ENCODE peak calls at places on chromosome 6, in nine cellular contexts. One of them, this sample, is unnamed.
A peak's percentile ranks its signal among the peaks of the same experiment; 100 is the strongest.

GRCh38 chr6:3259491-3259958 is 778 bp downstream of the PSMG4 start:
- DNase-seq in HepG2: peak; percentile 36
- DNase-seq in naive thymus-derived CD4-positive, alpha-beta T cell: peak; percentile 38
- DNase-seq in coronary artery: no peak
- DNase-seq in H1: no peak
- DNase-seq in CD4-positive, alpha-beta memory T cell: no peak
- DNase-seq in AG04450: no peak
- DNase-seq in left lung: no peak
- DNase-seq in osteoblast: peak; percentile 90
- DNase-seq in this sample: peak; percentile 33

GRCh38 chr6:84553527-84553926 is 210.9 kb downstream of the TBX18 start:
- DNase-seq in HepG2: no peak
- DNase-seq in naive thymus-derived CD4-positive, alpha-beta T cell: no peak
- DNase-seq in coronary artery: no peak
- DNase-seq in H1: no peak
- DNase-seq in CD4-positive, alpha-beta memory T cell: no peak
- DNase-seq in AG04450: no peak
- DNase-seq in left lung: no peak
- DNase-seq in osteoblast: no peak
- DNase-seq in this sample: no peak

GRCh38 chr6:89562114-89562815 is 76.3 kb downstream of the LYRM2 start:
- DNase-seq in HepG2: no peak
- DNase-seq in naive thymus-derived CD4-positive, alpha-beta T cell: no peak
- DNase-seq in coronary artery: no peak
- DNase-seq in H1: no peak
- DNase-seq in CD4-positive, alpha-beta memory T cell: no peak
- DNase-seq in AG04450: no peak
- DNase-seq in left lung: no peak
- DNase-seq in osteoblast: no peak
- DNase-seq in this sample: peak; percentile 26

GRCh38 chr6:112298816-112299281 is 44.5 kb upstream of the LAMA4 start:
- DNase-seq in HepG2: no peak
- DNase-seq in naive thymus-derived CD4-positive, alpha-beta T cell: no peak
- DNase-seq in coronary artery: no peak
- DNase-seq in H1: no peak
- DNase-seq in CD4-positive, alpha-beta memory T cell: no peak
- DNase-seq in AG04450: peak; percentile 45
- DNase-seq in left lung: no peak
- DNase-seq in osteoblast: no peak
- DNase-seq in this sample: no peak

GRCh38 chr6:2765166-2765895 is at the start of gene WRNIP1:
- DNase-seq in HepG2: peak; percentile 99
- DNase-seq in naive thymus-derived CD4-positive, alpha-beta T cell: peak; percentile 96
- DNase-seq in coronary artery: peak; percentile 100
- DNase-seq in H1: peak; percentile 95
- DNase-seq in CD4-positive, alpha-beta memory T cell: peak; percentile 95
- DNase-seq in AG04450: peak; percentile 98
- DNase-seq in left lung: peak; percentile 100
- DNase-seq in osteoblast: peak; percentile 100
- DNase-seq in this sample: peak; percentile 98

GRCh38 chr6:14147891-14148290 is 30.3 kb downstream of the CD83 start:
- DNase-seq in HepG2: no peak
- DNase-seq in naive thymus-derived CD4-positive, alpha-beta T cell: no peak
- DNase-seq in coronary artery: no peak
- DNase-seq in H1: no peak
- DNase-seq in CD4-positive, alpha-beta memory T cell: no peak
- DNase-seq in AG04450: no peak
- DNase-seq in left lung: no peak
- DNase-seq in osteoblast: no peak
- DNase-seq in this sample: no peak

GRCh38 chr6:16918586-16918985 is 157.3 kb upstream of the ATXN1 start:
- DNase-seq in HepG2: no peak
- DNase-seq in naive thymus-derived CD4-positive, alpha-beta T cell: no peak
- DNase-seq in coronary artery: no peak
- DNase-seq in H1: no peak
- DNase-seq in CD4-positive, alpha-beta memory T cell: no peak
- DNase-seq in AG04450: no peak
- DNase-seq in left lung: no peak
- DNase-seq in osteoblast: no peak
- DNase-seq in this sample: no peak

GRCh38 chr6:128723667-128724066 is 159.3 kb upstream of the LAMA2 start:
- DNase-seq in HepG2: no peak
- DNase-seq in naive thymus-derived CD4-positive, alpha-beta T cell: no peak
- DNase-seq in coronary artery: no peak
- DNase-seq in H1: no peak
- DNase-seq in CD4-positive, alpha-beta memory T cell: no peak
- DNase-seq in AG04450: peak; percentile 56
- DNase-seq in left lung: no peak
- DNase-seq in osteoblast: no peak
- DNase-seq in this sample: no peak

GRCh38 chr6:166382933-166383816 is at the start of gene MPC1:
- DNase-seq in HepG2: peak; percentile 94
- DNase-seq in naive thymus-derived CD4-positive, alpha-beta T cell: peak; percentile 94
- DNase-seq in coronary artery: peak; percentile 98
- DNase-seq in H1: peak; percentile 88
- DNase-seq in CD4-positive, alpha-beta memory T cell: peak; percentile 95
- DNase-seq in AG04450: peak; percentile 73
- DNase-seq in left lung: peak; percentile 99
- DNase-seq in osteoblast: peak; percentile 100
- DNase-seq in this sample: peak; percentile 95

GRCh38 chr6:124066995-124067552 is 263.4 kb downstream of the NKAIN2 start:
- DNase-seq in HepG2: no peak
- DNase-seq in naive thymus-derived CD4-positive, alpha-beta T cell: no peak
- DNase-seq in coronary artery: no peak
- DNase-seq in H1: no peak
- DNase-seq in CD4-positive, alpha-beta memory T cell: no peak
- DNase-seq in AG04450: no peak
- DNase-seq in left lung: no peak
- DNase-seq in osteoblast: no peak
- DNase-seq in this sample: peak; percentile 73

GRCh38 chr6:148147431-148147830 is 195.2 kb upstream of the SASH1 start:
- DNase-seq in HepG2: no peak
- DNase-seq in naive thymus-derived CD4-positive, alpha-beta T cell: no peak
- DNase-seq in coronary artery: no peak
- DNase-seq in H1: no peak
- DNase-seq in CD4-positive, alpha-beta memory T cell: no peak
- DNase-seq in AG04450: no peak
- DNase-seq in left lung: no peak
- DNase-seq in osteoblast: no peak
- DNase-seq in this sample: no peak

GRCh38 chr6:34074064-34074739 is 71.7 kb downstream of the GRM4 start:
- DNase-seq in HepG2: no peak
- DNase-seq in naive thymus-derived CD4-positive, alpha-beta T cell: no peak
- DNase-seq in coronary artery: no peak
- DNase-seq in H1: no peak
- DNase-seq in CD4-positive, alpha-beta memory T cell: no peak
- DNase-seq in AG04450: no peak
- DNase-seq in left lung: no peak
- DNase-seq in osteoblast: no peak
- DNase-seq in this sample: no peak

GRCh38 chr6:100171533-100172321 is 177.7 kb upstream of the MCHR2 start:
- DNase-seq in HepG2: no peak
- DNase-seq in naive thymus-derived CD4-positive, alpha-beta T cell: no peak
- DNase-seq in coronary artery: no peak
- DNase-seq in H1: no peak
- DNase-seq in CD4-positive, alpha-beta memory T cell: no peak
- DNase-seq in AG04450: no peak
- DNase-seq in left lung: no peak
- DNase-seq in osteoblast: no peak
- DNase-seq in this sample: no peak

GRCh38 chr6:16043171-16044142 is 85.4 kb upstream of the MYLIP start:
- DNase-seq in HepG2: no peak
- DNase-seq in naive thymus-derived CD4-positive, alpha-beta T cell: no peak
- DNase-seq in coronary artery: no peak
- DNase-seq in H1: no peak
- DNase-seq in CD4-positive, alpha-beta memory T cell: no peak
- DNase-seq in AG04450: no peak
- DNase-seq in left lung: no peak
- DNase-seq in osteoblast: no peak
- DNase-seq in this sample: no peak

GRCh38 chr6:167404385-167405049 is 79.6 kb downstream of the TTLL2 start:
- DNase-seq in HepG2: no peak
- DNase-seq in naive thymus-derived CD4-positive, alpha-beta T cell: no peak
- DNase-seq in coronary artery: peak; percentile 45
- DNase-seq in H1: no peak
- DNase-seq in CD4-positive, alpha-beta memory T cell: no peak
- DNase-seq in AG04450: no peak
- DNase-seq in left lung: no peak
- DNase-seq in osteoblast: no peak
- DNase-seq in this sample: no peak

GRCh38 chr6:157364705-157365104 is 16.3 kb upstream of the ZDHHC14 start:
- DNase-seq in HepG2: no peak
- DNase-seq in naive thymus-derived CD4-positive, alpha-beta T cell: no peak
- DNase-seq in coronary artery: no peak
- DNase-seq in H1: no peak
- DNase-seq in CD4-positive, alpha-beta memory T cell: no peak
- DNase-seq in AG04450: no peak
- DNase-seq in left lung: no peak
- DNase-seq in osteoblast: no peak
- DNase-seq in this sample: no peak

GRCh38 chr6:136553166-136553787 is 3.1 kb upstream of the MAP7 start:
- DNase-seq in HepG2: no peak
- DNase-seq in naive thymus-derived CD4-positive, alpha-beta T cell: no peak
- DNase-seq in coronary artery: no peak
- DNase-seq in H1: no peak
- DNase-seq in CD4-positive, alpha-beta memory T cell: no peak
- DNase-seq in AG04450: no peak
- DNase-seq in left lung: no peak
- DNase-seq in osteoblast: no peak
- DNase-seq in this sample: no peak

DNA sequence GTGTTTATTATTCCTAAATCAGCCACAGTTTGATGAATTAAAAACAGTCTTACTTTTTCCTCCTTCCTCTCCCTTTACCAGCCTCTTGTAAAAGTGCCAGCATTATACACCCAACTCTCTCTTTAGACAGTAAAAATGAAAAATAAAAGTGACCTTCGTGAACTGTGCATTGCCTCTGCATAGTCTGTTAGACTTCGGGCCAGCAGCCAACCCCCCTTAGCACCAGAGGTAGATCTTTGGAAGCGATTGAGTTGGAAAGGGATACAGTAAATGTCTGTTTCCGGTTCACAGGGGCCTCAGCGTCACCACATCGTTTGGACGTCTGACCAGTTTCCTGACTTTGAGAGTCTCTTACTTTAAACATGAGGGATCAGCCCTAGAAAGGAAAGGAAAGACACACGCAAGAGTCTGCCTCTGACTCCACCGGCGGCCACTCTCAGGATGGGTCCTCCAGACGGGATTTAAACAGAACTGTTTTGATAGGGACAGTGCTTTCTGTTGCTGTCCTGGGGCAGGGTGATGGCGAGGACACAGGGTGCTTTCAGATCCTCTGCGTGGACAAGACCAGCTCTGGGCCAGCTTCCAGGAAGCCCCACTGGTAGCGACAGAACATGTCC is 206.6 kb upstream of the PREP start:
- DNase-seq in HepG2: no peak
- DNase-seq in naive thymus-derived CD4-positive, alpha-beta T cell: no peak
- DNase-seq in coronary artery: no peak
- DNase-seq in H1: no peak
- DNase-seq in CD4-positive, alpha-beta memory T cell: no peak
- DNase-seq in AG04450: peak; percentile 49
- DNase-seq in left lung: peak; percentile 59
- DNase-seq in osteoblast: peak; percentile 77
- DNase-seq in this sample: no peak
- H3K27ac ChIP-seq in HepG2: no peak overlapping the region
- H3K27ac ChIP-seq in naive thymus-derived CD4-positive, alpha-beta T cell: no peak overlapping the region
- H3K27ac ChIP-seq in coronary artery: no peak overlapping the region
- H3K27ac ChIP-seq in H1: no peak overlapping the region
- H3K27ac ChIP-seq in CD4-positive, alpha-beta memory T cell: no peak overlapping the region
- H3K27ac ChIP-seq in AG04450: peak overlapping the region; percentile 99
- H3K27ac ChIP-seq in left lung: peak overlapping the region; percentile 49
- H3K27ac ChIP-seq in osteoblast: peak overlapping the region; percentile 98
- H3K27ac ChIP-seq in this sample: no peak overlapping the region

GRCh38 chr6:80725156-80725930 is 618.9 kb downstream of the BCKDHB start:
- DNase-seq in HepG2: no peak
- DNase-seq in naive thymus-derived CD4-positive, alpha-beta T cell: no peak
- DNase-seq in coronary artery: no peak
- DNase-seq in H1: no peak
- DNase-seq in CD4-positive, alpha-beta memory T cell: no peak
- DNase-seq in AG04450: no peak
- DNase-seq in left lung: no peak
- DNase-seq in osteoblast: peak; percentile 51
- DNase-seq in this sample: no peak
- H3K4me3 ChIP-seq in HepG2: no peak overlapping the region
- H3K4me3 ChIP-seq in naive thymus-derived CD4-positive, alpha-beta T cell: no peak overlapping the region
- H3K4me3 ChIP-seq in coronary artery: no peak overlapping the region
- H3K4me3 ChIP-seq in H1: no peak overlapping the region
- H3K4me3 ChIP-seq in CD4-positive, alpha-beta memory T cell: no peak overlapping the region
- H3K4me3 ChIP-seq in AG04450: no peak overlapping the region
- H3K4me3 ChIP-seq in left lung: no peak overlapping the region
- H3K4me3 ChIP-seq in osteoblast: peak overlapping the region; percentile 55
- H3K4me3 ChIP-seq in this sample: no peak overlapping the region

GRCh38 chr6:168417158-168417557 is 23.8 kb upstream of the SMOC2 start:
- DNase-seq in HepG2: peak; percentile 12
- DNase-seq in naive thymus-derived CD4-positive, alpha-beta T cell: no peak
- DNase-seq in coronary artery: peak; percentile 46
- DNase-seq in H1: no peak
- DNase-seq in CD4-positive, alpha-beta memory T cell: no peak
- DNase-seq in AG04450: no peak
- DNase-seq in left lung: peak; percentile 65
- DNase-seq in osteoblast: peak; percentile 73
- DNase-seq in this sample: no peak

GRCh38 chr6:168415149-168415992 is 25.6 kb upstream of the SMOC2 start:
- DNase-seq in HepG2: no peak
- DNase-seq in naive thymus-derived CD4-positive, alpha-beta T cell: no peak
- DNase-seq in coronary artery: peak; percentile 60
- DNase-seq in H1: no peak
- DNase-seq in CD4-positive, alpha-beta memory T cell: no peak
- DNase-seq in AG04450: no peak
- DNase-seq in left lung: peak; percentile 54
- DNase-seq in osteoblast: peak; percentile 65
- DNase-seq in this sample: no peak

GRCh38 chr6:168415993-168416530 is 24.9 kb upstream of the SMOC2 start:
- DNase-seq in HepG2: no peak
- DNase-seq in naive thymus-derived CD4-positive, alpha-beta T cell: no peak
- DNase-seq in coronary artery: peak; percentile 64
- DNase-seq in H1: no peak
- DNase-seq in CD4-positive, alpha-beta memory T cell: no peak
- DNase-seq in AG04450: no peak
- DNase-seq in left lung: peak; percentile 58
- DNase-seq in osteoblast: peak; percentile 57
- DNase-seq in this sample: no peak

GRCh38 chr6:168417660-168418059 is 23.3 kb upstream of the SMOC2 start:
- DNase-seq in HepG2: no peak
- DNase-seq in naive thymus-derived CD4-positive, alpha-beta T cell: no peak
- DNase-seq in coronary artery: peak; percentile 55
- DNase-seq in H1: no peak
- DNase-seq in CD4-positive, alpha-beta memory T cell: no peak
- DNase-seq in AG04450: no peak
- DNase-seq in left lung: no peak
- DNase-seq in osteoblast: no peak
- DNase-seq in this sample: no peak

GRCh38 chr6:168416531-168416930 is 24.5 kb upstream of the SMOC2 start:
- DNase-seq in HepG2: no peak
- DNase-seq in naive thymus-derived CD4-positive, alpha-beta T cell: no peak
- DNase-seq in coronary artery: peak; percentile 45
- DNase-seq in H1: no peak
- DNase-seq in CD4-positive, alpha-beta memory T cell: no peak
- DNase-seq in AG04450: no peak
- DNase-seq in left lung: no peak
- DNase-seq in osteoblast: no peak
- DNase-seq in this sample: no peak
- H3K27ac ChIP-seq in HepG2: no peak overlapping the region
- H3K27ac ChIP-seq in naive thymus-derived CD4-positive, alpha-beta T cell: no peak overlapping the region
- H3K27ac ChIP-seq in coronary artery: no peak overlapping the region
- H3K27ac ChIP-seq in H1: no peak overlapping the region
- H3K27ac ChIP-seq in CD4-positive, alpha-beta memory T cell: no peak overlapping the region
- H3K27ac ChIP-seq in AG04450: no peak overlapping the region
- H3K27ac ChIP-seq in left lung: no peak overlapping the region
- H3K27ac ChIP-seq in osteoblast: no peak overlapping the region
- H3K27ac ChIP-seq in this sample: no peak overlapping the region

GRCh38 chr6:18513253-18513798 is 126.2 kb downstream of the RNF144B start:
- DNase-seq in HepG2: no peak
- DNase-seq in naive thymus-derived CD4-positive, alpha-beta T cell: no peak
- DNase-seq in coronary artery: no peak
- DNase-seq in H1: no peak
- DNase-seq in CD4-positive, alpha-beta memory T cell: no peak
- DNase-seq in AG04450: no peak
- DNase-seq in left lung: no peak
- DNase-seq in osteoblast: no peak
- DNase-seq in this sample: no peak
- H3K4me3 ChIP-seq in HepG2: no peak overlapping the region
- H3K4me3 ChIP-seq in naive thymus-derived CD4-positive, alpha-beta T cell: no peak overlapping the region
- H3K4me3 ChIP-seq in coronary artery: no peak overlapping the region
- H3K4me3 ChIP-seq in H1: no peak overlapping the region
- H3K4me3 ChIP-seq in CD4-positive, alpha-beta memory T cell: no peak overlapping the region
- H3K4me3 ChIP-seq in AG04450: no peak overlapping the region
- H3K4me3 ChIP-seq in left lung: no peak overlapping the region
- H3K4me3 ChIP-seq in osteoblast: no peak overlapping the region
- H3K4me3 ChIP-seq in this sample: no peak overlapping the region